ENCODE peak calls at places on chromosomes 5 and 9, in five cellular contexts. X is hepatocyte, S is foreskin fibroblast, K is AG04449, W is fibroblast of lung. M is an unnamed sample.

GRCh38 chr9:125906144-125906543 is 159.0 kb downstream of the PBX3 start:
- DNase-seq in X (no peak), W (peak), S (peak), K (peak), M (peak)

GRCh38 chr9:706606-707451 is 134.7 kb upstream of the DMRT1 start:
- DNase-seq in S (peak), X (peak), W (peak), K (no peak), M (no peak)

GRCh38 chr5:67300321-67300720 is 103.7 kb upstream of the CD180 start:
- DNase-seq in W (no peak), K (no peak), X (no peak), S (no peak), M (no peak)

GRCh38 chr9:101566904-101567724 is 27.7 kb downstream of the PPP3R2 start:
- DNase-seq in K (no peak), S (peak), W (peak), X (peak), M (peak)

GRCh38 chr5:42306287-42306686 is 117.0 kb upstream of the GHR start:
- DNase-seq in W (peak), S (peak), X (no peak), K (no peak), M (no peak)

GRCh38 chr9:35341585-35341984 is 148.3 kb upstream of the RUSC2 start:
- DNase-seq in S (peak), W (peak), X (peak), K (peak), M (peak)

GRCh38 chr9:99127372-99128132 is 22.6 kb downstream of the TGFBR1 start:
- DNase-seq in S (peak), X (no peak), W (peak), K (no peak), M (no peak)

GRCh38 chr5:67732921-67733320 is 482.6 kb upstream of the PIK3R1 start:
- DNase-seq in W (no peak), S (no peak), K (no peak), X (no peak), M (no peak)

GRCh38 chr5:80216753-80217596 is 38.9 kb downstream of the SERINC5 start:
- DNase-seq in W (no peak), X (no peak), K (no peak), S (no peak), M (no peak)

GRCh38 chr5:82595083-82595482 is 316.9 kb upstream of the RPS23 start:
- DNase-seq in S (no peak), K (no peak), X (peak), W (no peak), M (no peak)

GRCh38 chr5:6902597-6902996 is 189.4 kb downstream of the TENT4A start:
- DNase-seq in X (no peak), W (no peak), K (no peak), S (no peak), M (no peak)

GRCh38 chr9:130779153-130779855 is 55.8 kb upstream of the ABL1 start:
- DNase-seq in X (peak), S (no peak), K (peak), W (peak), M (peak)

GRCh38 chr5:151141535-151141934 is 16.0 kb downstream of the ANXA6 start:
- DNase-seq in K (no peak), S (peak), W (no peak), X (peak), M (no peak)

GRCh38 chr9:88804289-88804596 is 187.0 kb upstream of the S1PR3 start:
- DNase-seq in K (no peak), S (peak), W (no peak), X (no peak), M (no peak)

GRCh38 chr5:58085800-58086199 is 374.1 kb downstream of the PLK2 start:
- DNase-seq in X (no peak), W (peak), K (no peak), S (peak), M (no peak)

GRCh38 chr5:135491552-135492318 is 39.6 kb upstream of the TIFAB start:
- DNase-seq in K (no peak), W (no peak), X (peak), S (no peak), M (no peak)

GRCh38 chr5:140131967-140132409 is 6.3 kb downstream of the IGIP start:
- DNase-seq in X (no peak), W (peak), K (peak), S (peak), M (peak)

GRCh38 chr5:169027456-169028118 is 273.4 kb downstream of the SLIT3 start:
- DNase-seq in S (no peak), W (no peak), X (no peak), K (no peak), M (no peak)

GRCh38 chr5:10268100-10268499 is 18.0 kb downstream of the CCT5 start:
- DNase-seq in K (no peak), S (no peak), W (no peak), X (no peak), M (no peak)

GRCh38 chr5:160380041-160380440 is 9.6 kb upstream of the C1QTNF2 start:
- DNase-seq in S (no peak), X (no peak), W (no peak), K (no peak), M (no peak)

GRCh38 chr5:159099049-159099760 is 511 bp downstream of the EBF1 start:
- DNase-seq in S (peak), X (peak), K (no peak), W (peak), M (peak)

GRCh38 chr9:18925880-18926279 is 107.1 kb downstream of the SAXO1 start:
- DNase-seq in X (no peak), W (no peak), K (no peak), S (no peak), M (no peak)

GRCh38 chr5:142866563-142867275 is 96.5 kb downstream of the ARHGAP26 start:
- DNase-seq in X (peak), S (peak), W (peak), K (no peak), M (no peak)

GRCh38 chr5:80978772-80979317 is 18.7 kb downstream of the RASGRF2 start:
- DNase-seq in W (no peak), K (no peak), S (no peak), X (no peak), M (no peak)

GRCh38 chr5:64834611-64835010 is 65.9 kb downstream of the CWC27 start:
- DNase-seq in K (no peak), X (no peak), S (no peak), W (no peak), M (no peak)

GRCh38 chr9:33750307-33750838 is 45.0 kb upstream of the PRSS3 start:
- DNase-seq in S (peak), K (no peak), W (no peak), X (no peak), M (no peak)

GRCh38 chr9:34464571-34464970 is 6.0 kb downstream of the DNAI1 start:
- DNase-seq in W (no peak), X (no peak), K (no peak), S (no peak), M (no peak)

GRCh38 chr9:131310833-131311554 is 21.5 kb downstream of the PLPP7 start:
- DNase-seq in K (no peak), X (no peak), S (no peak), W (no peak), M (no peak)

GRCh38 chr9:91151014-91151740 is 210.5 kb downstream of the AUH start:
- DNase-seq in W (peak), K (peak), X (no peak), S (peak), M (peak)

GRCh38 chr9:119074017-119074416 is 295.2 kb downstream of the BRINP1 start:
- DNase-seq in W (no peak), S (no peak), K (no peak), X (no peak), M (no peak)

GRCh38 chr9:116432051-116432450 is 255.1 kb upstream of the TRIM32 start:
- DNase-seq in W (no peak), X (no peak), K (no peak), S (no peak), M (no peak)

GRCh38 chr5:109575506-109575905 is 114.2 kb upstream of the MAN2A1 start:
- DNase-seq in S (no peak), K (no peak), W (no peak), X (no peak), M (no peak)

GRCh38 chr9:6024035-6024554 is 8.7 kb upstream of the RANBP6 start:
- DNase-seq in X (peak), W (peak), S (peak), K (no peak), M (no peak)

GRCh38 chr9:68717554-68718453 is 12.8 kb downstream of the PIP5K1B start:
- DNase-seq in X (no peak), K (no peak), W (no peak), S (no peak), M (no peak)

GRCh38 chr5:73448451-73449136 is at the start of gene FOXD1:
- DNase-seq in S (peak), X (peak), K (peak), W (peak), M (peak)

GRCh38 chr5:39224196-39224754 is 4.9 kb upstream of the FYB1 start:
- DNase-seq in K (no peak), W (peak), S (peak), X (peak), M (no peak)

GRCh38 chr9:105510024-105510423 is 47.9 kb upstream of the FKTN start:
- DNase-seq in S (peak), W (peak), X (no peak), K (peak), M (peak)

GRCh38 chr5:176776916-176777315 is 33.4 kb upstream of the UNC5A start:
- DNase-seq in X (no peak), K (no peak), W (no peak), S (no peak), M (no peak)

GRCh38 chr5:166768536-166768935 is 1522.9 kb upstream of the WWC1 start:
- DNase-seq in W (peak), S (peak), X (no peak), K (no peak), M (no peak)

GRCh38 chr9:137772281-137772873 is 105.2 kb upstream of the CACNA1B start:
- DNase-seq in K (no peak), X (no peak), S (no peak), W (no peak), M (no peak)
- TF ChIP-seq CTCF in K (peak), X (peak), S (no peak), W (no peak), M (peak)

GRCh38 chr5:54306893-54307292 is 3.5 kb downstream of the ARL15 start:
- DNase-seq in W (no peak), X (no peak), K (no peak), S (no peak), M (no peak)
- H3K4me3 ChIP-seq in W (no peak), X (no peak), K (no peak), S (no peak), M (no peak)

DNA sequence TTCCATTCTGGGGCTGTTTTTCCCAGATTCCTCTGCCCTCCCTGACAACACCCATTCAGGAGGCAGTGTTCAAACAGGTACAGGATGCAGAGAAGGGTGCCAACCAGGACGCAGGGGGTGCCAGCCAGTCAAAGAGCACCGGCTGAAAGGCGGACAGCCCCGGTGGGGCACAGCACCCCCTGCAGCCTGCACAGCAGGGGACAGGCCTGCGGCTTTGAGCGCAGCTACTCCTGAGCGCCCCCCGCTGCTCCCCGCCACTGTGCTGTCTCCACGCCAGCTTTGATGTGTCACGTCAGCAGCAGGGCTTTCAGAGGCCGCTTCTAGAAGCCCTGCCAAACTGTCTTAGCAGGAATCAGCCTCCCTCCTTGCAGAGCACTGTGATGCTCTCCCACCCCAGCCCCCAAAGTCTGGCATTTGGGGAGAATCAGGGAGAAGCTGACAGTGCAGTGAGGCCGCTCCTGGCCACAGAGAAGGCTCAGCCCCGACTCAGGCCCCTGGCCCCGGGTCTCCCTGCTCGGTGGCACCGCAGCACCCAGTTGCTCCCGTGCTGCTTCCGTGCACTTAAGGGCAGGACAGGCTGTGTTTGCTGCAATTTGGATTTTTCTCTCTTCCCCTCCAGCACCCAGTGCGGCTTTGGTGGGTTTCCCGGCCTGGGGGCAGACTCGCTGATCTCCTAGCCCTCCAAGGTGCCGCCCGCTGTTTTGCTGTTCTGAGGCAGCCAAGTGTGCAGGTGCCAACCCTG is 20.3 kb downstream of the AK8 start:
- DNase-seq in W (peak), X (peak), K (no peak), S (no peak), M (no peak)
- TF ChIP-seq CTCF in W (peak), X (peak), K (no peak), S (no peak), M (no peak)

GRCh38 chr5:30501065-30501464 is 692.4 kb upstream of the CDH6 start:
- DNase-seq in X (no peak), W (no peak), K (no peak), S (no peak), M (no peak)

GRCh38 chr5:30498972-30499371 is 694.5 kb upstream of the CDH6 start:
- DNase-seq in S (no peak), K (no peak), X (no peak), W (no peak), M (no peak)

GRCh38 chr5:30502277-30502676 is 691.2 kb upstream of the CDH6 start:
- DNase-seq in X (no peak), S (peak), W (peak), K (no peak), M (no peak)

GRCh38 chr5:30500513-30500912 is 693.0 kb upstream of the CDH6 start:
- DNase-seq in S (no peak), W (no peak), X (no peak), K (no peak), M (no peak)

GRCh38 chr5:30499402-30499801 is 694.1 kb upstream of the CDH6 start:
- DNase-seq in X (no peak), S (no peak), W (no peak), K (no peak), M (no peak)
- H3K4me3 ChIP-seq in X (no peak), S (no peak), W (no peak), K (no peak), M (no peak)

GRCh38 chr9:134162926-134163373 is 1.4 kb downstream of the RNU6ATAC start:
- DNase-seq in K (no peak), S (no peak), W (no peak), X (no peak), M (no peak)

GRCh38 chr9:134162212-134162775 is 2.1 kb downstream of the RNU6ATAC start:
- DNase-seq in K (no peak), X (no peak), S (no peak), W (no peak), M (no peak)

GRCh38 chr9:134164879-134165278 is 515 bp upstream of the RNU6ATAC start:
- DNase-seq in X (no peak), S (no peak), K (no peak), W (no peak), M (no peak)

GRCh38 chr9:134161647-134162046 is 2.7 kb downstream of the RNU6ATAC start:
- DNase-seq in S (no peak), W (no peak), X (no peak), K (no peak), M (no peak)

DNA sequence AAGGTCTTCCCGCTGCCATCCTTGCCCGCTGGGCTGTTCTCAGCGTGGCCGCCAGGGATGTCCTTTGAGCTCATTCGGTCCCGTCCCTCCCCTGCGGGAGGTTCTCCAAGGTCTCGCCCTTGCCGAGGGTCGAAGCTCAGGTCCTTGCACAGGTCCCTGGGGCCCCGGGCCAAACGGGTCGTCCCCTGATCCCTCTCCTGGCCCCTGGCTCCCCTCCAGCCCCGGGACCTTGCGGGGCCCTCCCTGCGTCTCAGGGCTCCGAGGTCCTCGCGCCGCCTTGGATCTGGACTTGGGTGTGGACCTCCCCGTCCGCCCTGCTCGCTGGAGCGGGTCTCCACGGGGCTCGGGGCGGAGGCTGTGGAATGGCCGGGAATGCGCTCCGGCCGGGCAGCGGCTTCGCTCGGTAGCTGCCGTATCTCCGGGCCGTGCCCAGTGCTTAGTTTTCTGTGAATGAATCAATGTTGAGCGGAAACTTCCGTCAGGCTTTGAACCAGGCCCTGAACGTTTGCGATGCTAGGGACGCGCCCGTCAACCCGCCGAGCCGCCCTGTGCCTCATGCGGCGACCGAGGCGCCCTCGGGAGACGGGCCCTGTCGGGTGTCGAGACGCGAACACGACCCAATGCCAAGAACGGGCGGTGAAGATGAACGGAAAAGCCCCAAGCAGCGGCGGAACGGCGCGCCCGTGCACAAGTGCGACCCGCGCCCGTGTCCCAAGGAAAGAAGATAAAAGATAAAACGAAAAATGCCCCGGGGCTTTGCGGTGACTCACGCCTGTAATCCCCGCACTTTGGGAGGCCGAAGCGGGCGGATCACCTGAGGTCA is 779 bp downstream of the RNU6ATAC start:
- DNase-seq in K (no peak), S (peak), W (peak), X (peak), M (no peak)
- TF ChIP-seq CTCF in K (peak), S (peak), W (peak), X (no peak), M (peak)

GRCh38 chr5:36070687-36071571 is 4.2 kb upstream of the UGT3A2 start:
- DNase-seq in X (no peak), K (no peak), S (no peak), W (no peak), M (no peak)
- H3K4me3 ChIP-seq in X (no peak), K (no peak), S (peak), W (peak), M (peak)

GRCh38 chr9:136451221-136451877 is 11.7 kb upstream of the INPP5E start:
- DNase-seq in S (no peak), W (no peak), K (no peak), X (no peak), M (no peak)
- TF ChIP-seq CTCF in S (no peak), W (no peak), K (no peak), X (no peak), M (no peak)

GRCh38 chr5:31809037-31809910 is 170.3 kb downstream of the PDZD2 start:
- DNase-seq in K (peak), W (peak), S (peak), X (peak), M (peak)
- H3K4me3 ChIP-seq in K (no peak), W (no peak), S (no peak), X (no peak), M (no peak)